ENCODE peak calls at places on chromosomes 5 and 9, in six cellular contexts. One of them, this sample, is unnamed.

GRCh38 chr9:138104251-138105122 is 226.9 kb downstream of the CACNA1B start:
- DNase-seq in neuronal stem cell: no peak
- DNase-seq in H1: no peak
- DNase-seq in IMR-90: no peak
- DNase-seq in H9: peak; percentile 24
- DNase-seq in mesenchymal stem cell: no peak
- DNase-seq in this sample: no peak

GRCh38 chr5:81785311-81785710 is 34.4 kb upstream of the SSBP2 start:
- DNase-seq in neuronal stem cell: no peak
- DNase-seq in H1: no peak
- DNase-seq in IMR-90: no peak
- DNase-seq in H9: no peak
- DNase-seq in mesenchymal stem cell: no peak
- DNase-seq in this sample: no peak

GRCh38 chr5:177301503-177302165 is 1.9 kb downstream of the RAB24 start:
- DNase-seq in neuronal stem cell: no peak
- DNase-seq in H1: no peak
- DNase-seq in IMR-90: no peak
- DNase-seq in H9: no peak
- DNase-seq in mesenchymal stem cell: no peak
- DNase-seq in this sample: peak; percentile 55

GRCh38 chr5:35089688-35090314 is 42.1 kb upstream of the AGXT2 start:
- DNase-seq in neuronal stem cell: peak; percentile 51
- DNase-seq in H1: peak; percentile 84
- DNase-seq in IMR-90: peak; percentile 72
- DNase-seq in H9: peak; percentile 73
- DNase-seq in mesenchymal stem cell: peak; percentile 62
- DNase-seq in this sample: peak; percentile 79

GRCh38 chr5:179137001-179137642 is 76.9 kb downstream of the ZNF354C start:
- DNase-seq in neuronal stem cell: no peak
- DNase-seq in H1: no peak
- DNase-seq in IMR-90: no peak
- DNase-seq in H9: no peak
- DNase-seq in mesenchymal stem cell: no peak
- DNase-seq in this sample: no peak

GRCh38 chr5:142082182-142082781 is 26.3 kb upstream of the NDFIP1 start:
- DNase-seq in neuronal stem cell: no peak
- DNase-seq in H1: no peak
- DNase-seq in IMR-90: no peak
- DNase-seq in H9: no peak
- DNase-seq in mesenchymal stem cell: no peak
- DNase-seq in this sample: no peak

GRCh38 chr9:15430920-15431844 is 8.5 kb downstream of the SNAPC3 start:
- DNase-seq in neuronal stem cell: no peak
- DNase-seq in H1: no peak
- DNase-seq in IMR-90: no peak
- DNase-seq in H9: no peak
- DNase-seq in mesenchymal stem cell: peak; percentile 13
- DNase-seq in this sample: peak; percentile 28

GRCh38 chr9:106287108-106287631 is 575.8 kb upstream of the ZNF462 start:
- DNase-seq in neuronal stem cell: no peak
- DNase-seq in H1: no peak
- DNase-seq in IMR-90: no peak
- DNase-seq in H9: no peak
- DNase-seq in mesenchymal stem cell: no peak
- DNase-seq in this sample: no peak

GRCh38 chr5:157739388-157740045 is 4.0 kb upstream of the LSM11 start:
- DNase-seq in neuronal stem cell: no peak
- DNase-seq in H1: no peak
- DNase-seq in IMR-90: no peak
- DNase-seq in H9: no peak
- DNase-seq in mesenchymal stem cell: no peak
- DNase-seq in this sample: no peak

GRCh38 chr9:116686693-116687073 is 422 bp upstream of the TRIM32 start:
- DNase-seq in neuronal stem cell: no peak
- DNase-seq in H1: no peak
- DNase-seq in IMR-90: peak; percentile 33
- DNase-seq in H9: peak; percentile 44
- DNase-seq in mesenchymal stem cell: no peak
- DNase-seq in this sample: no peak

GRCh38 chr5:103469288-103470065 is 93.1 kb downstream of the NUDT12 start:
- DNase-seq in neuronal stem cell: no peak
- DNase-seq in H1: no peak
- DNase-seq in IMR-90: peak; percentile 47
- DNase-seq in H9: no peak
- DNase-seq in mesenchymal stem cell: peak; percentile 25
- DNase-seq in this sample: no peak

GRCh38 chr5:127887282-127887681 is 184.1 kb downstream of the CCDC192 start:
- DNase-seq in neuronal stem cell: no peak
- DNase-seq in H1: no peak
- DNase-seq in IMR-90: no peak
- DNase-seq in H9: no peak
- DNase-seq in mesenchymal stem cell: no peak
- DNase-seq in this sample: no peak

GRCh38 chr9:89579741-89580395 is 24.9 kb upstream of the GADD45G start:
- DNase-seq in neuronal stem cell: no peak
- DNase-seq in H1: no peak
- DNase-seq in IMR-90: no peak
- DNase-seq in H9: no peak
- DNase-seq in mesenchymal stem cell: no peak
- DNase-seq in this sample: no peak

GRCh38 chr9:110142868-110143866 is 64.8 kb downstream of the C9orf152 start:
- DNase-seq in neuronal stem cell: no peak
- DNase-seq in H1: no peak
- DNase-seq in IMR-90: no peak
- DNase-seq in H9: peak; percentile 45
- DNase-seq in mesenchymal stem cell: peak; percentile 45
- DNase-seq in this sample: no peak

GRCh38 chr5:168114444-168115017 is 176.9 kb upstream of the WWC1 start:
- DNase-seq in neuronal stem cell: no peak
- DNase-seq in H1: peak; percentile 92
- DNase-seq in IMR-90: peak; percentile 14
- DNase-seq in H9: peak; percentile 84
- DNase-seq in mesenchymal stem cell: peak; percentile 40
- DNase-seq in this sample: peak; percentile 84

GRCh38 chr5:75156585-75156984 is 80.1 kb downstream of the ANKRD31 start:
- DNase-seq in neuronal stem cell: no peak
- DNase-seq in H1: no peak
- DNase-seq in IMR-90: no peak
- DNase-seq in H9: no peak
- DNase-seq in mesenchymal stem cell: peak; percentile 6
- DNase-seq in this sample: peak; percentile 66

GRCh38 chr5:142529626-142530278 is 156.1 kb downstream of the FGF1 start:
- DNase-seq in neuronal stem cell: no peak
- DNase-seq in H1: no peak
- DNase-seq in IMR-90: peak; percentile 82
- DNase-seq in H9: no peak
- DNase-seq in mesenchymal stem cell: no peak
- DNase-seq in this sample: no peak

GRCh38 chr5:90940227-90940995 is 381.8 kb downstream of the ADGRV1 start:
- DNase-seq in neuronal stem cell: peak; percentile 50
- DNase-seq in H1: peak; percentile 53
- DNase-seq in IMR-90: peak; percentile 60
- DNase-seq in H9: peak; percentile 61
- DNase-seq in mesenchymal stem cell: peak; percentile 35
- DNase-seq in this sample: peak; percentile 87

GRCh38 chr5:103117471-103117991 is 2.4 kb downstream of the GIN1 start:
- DNase-seq in neuronal stem cell: no peak
- DNase-seq in H1: no peak
- DNase-seq in IMR-90: no peak
- DNase-seq in H9: no peak
- DNase-seq in mesenchymal stem cell: no peak
- DNase-seq in this sample: no peak

GRCh38 chr9:87375397-87376073 is 122.1 kb upstream of the DAPK1 start:
- DNase-seq in neuronal stem cell: no peak
- DNase-seq in H1: no peak
- DNase-seq in IMR-90: no peak
- DNase-seq in H9: no peak
- DNase-seq in mesenchymal stem cell: no peak
- DNase-seq in this sample: no peak

DNA sequence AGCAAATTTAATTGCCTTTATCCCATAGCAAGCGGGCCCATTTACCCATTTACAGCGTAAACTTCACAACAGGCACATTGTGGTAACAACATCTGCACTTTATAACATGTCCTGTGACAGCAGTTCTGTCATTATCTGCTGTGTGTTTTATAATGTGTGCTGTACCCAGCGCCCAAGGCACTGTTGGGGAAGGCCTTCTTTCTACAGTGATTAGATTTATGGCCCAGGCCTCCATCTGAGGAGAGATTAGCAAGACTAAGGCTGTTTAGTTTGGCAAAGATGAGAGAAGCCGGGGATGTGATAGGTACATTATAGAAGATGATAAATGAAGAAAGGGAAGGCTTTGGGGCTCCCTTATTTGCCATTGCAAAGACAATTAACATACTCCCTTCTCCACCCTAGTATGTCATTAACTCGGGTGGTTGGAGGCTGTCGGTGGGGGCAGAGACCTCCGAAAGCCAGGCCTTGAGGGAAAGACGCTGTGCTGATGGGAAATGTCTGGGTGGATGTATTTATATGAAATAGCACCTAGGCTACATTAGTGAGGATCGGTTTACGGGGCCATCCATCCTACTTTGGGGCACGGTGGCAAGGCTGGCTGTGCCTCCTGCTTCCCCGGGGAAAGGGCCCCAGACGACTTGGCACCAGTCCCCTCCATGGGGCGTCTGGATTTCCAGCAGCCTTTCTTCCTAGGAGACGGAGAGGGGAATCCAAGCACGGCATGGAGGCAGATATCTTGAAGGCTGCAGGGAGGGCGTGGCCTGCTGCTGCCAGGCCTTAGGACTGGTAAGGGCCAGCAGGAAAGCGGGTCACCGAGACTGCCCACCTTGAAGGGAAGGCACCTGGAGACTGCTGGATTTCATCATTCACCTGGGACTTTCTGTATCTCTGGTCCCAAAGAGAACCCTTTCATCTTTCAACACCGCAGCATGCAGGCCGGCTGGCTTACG is 64.3 kb upstream of the PTCH1 start:
- DNase-seq in neuronal stem cell: no peak
- DNase-seq in H1: no peak
- DNase-seq in IMR-90: no peak
- DNase-seq in H9: no peak
- DNase-seq in mesenchymal stem cell: peak; percentile 9
- DNase-seq in this sample: no peak
- H3K4me2 ChIP-seq in neuronal stem cell: no peak overlapping the region
- H3K4me2 ChIP-seq in H1: peak overlapping the region; percentile 48
- H3K4me2 ChIP-seq in IMR-90: no peak overlapping the region
- H3K4me2 ChIP-seq in H9: no peak overlapping the region
- H3K4me2 ChIP-seq in mesenchymal stem cell: no peak overlapping the region
- H3K4me2 ChIP-seq in this sample: no peak overlapping the region

DNA sequence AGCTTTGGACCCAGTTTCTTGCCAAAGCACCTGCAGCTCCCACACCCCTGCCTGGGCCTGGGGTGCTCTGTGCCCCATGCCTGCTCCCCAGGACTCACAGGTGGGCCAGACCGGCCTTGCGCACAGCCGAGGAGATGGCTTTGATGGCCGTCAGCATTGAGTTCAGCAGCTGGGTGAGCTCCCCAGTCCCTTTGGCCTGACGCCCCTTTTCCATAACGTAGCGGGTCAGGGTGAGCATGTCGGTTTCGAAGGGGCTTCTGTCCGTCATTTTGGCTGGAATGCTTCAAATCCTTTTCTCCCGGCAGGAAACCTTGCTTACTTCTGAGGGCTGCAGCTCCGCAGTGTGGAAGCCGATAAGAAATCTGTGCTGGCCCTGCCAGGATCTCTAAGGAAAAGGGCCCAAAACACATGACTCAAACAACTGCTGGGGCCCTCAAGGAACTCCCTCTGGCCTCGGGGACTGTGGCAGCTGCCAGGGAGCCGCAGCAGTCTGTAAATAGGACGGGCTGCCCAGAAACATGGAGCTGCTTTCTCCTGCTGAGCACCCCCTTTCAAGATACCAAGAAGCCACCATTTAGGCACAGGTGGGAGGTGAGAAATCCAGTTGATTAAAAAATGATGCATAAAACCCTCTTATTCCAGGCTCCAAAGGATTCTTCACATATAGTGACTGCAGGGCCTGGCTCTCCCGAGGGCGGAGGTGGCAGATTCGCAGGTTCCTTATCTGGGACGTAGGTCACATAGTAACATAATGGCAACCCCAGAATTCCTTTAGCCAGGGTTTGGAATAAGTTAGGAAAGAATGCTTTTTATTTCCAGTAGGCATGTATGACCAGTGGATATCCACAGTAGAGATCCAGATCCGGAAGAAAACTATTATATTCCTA is at the start of gene FBP2:
- DNase-seq in neuronal stem cell: no peak
- DNase-seq in H1: no peak
- DNase-seq in IMR-90: no peak
- DNase-seq in H9: no peak
- DNase-seq in mesenchymal stem cell: no peak
- DNase-seq in this sample: no peak
- H2BK15ac ChIP-seq in neuronal stem cell: no peak within 1 kb of the TSS
- H2BK15ac ChIP-seq in H1: no peak within 1 kb of the TSS
- H2BK15ac ChIP-seq in IMR-90: no peak within 1 kb of the TSS
- H2BK15ac ChIP-seq in H9: no peak within 1 kb of the TSS
- H2BK15ac ChIP-seq in mesenchymal stem cell: no peak within 1 kb of the TSS
- H2BK15ac ChIP-seq in this sample: no peak within 1 kb of the TSS

DNA sequence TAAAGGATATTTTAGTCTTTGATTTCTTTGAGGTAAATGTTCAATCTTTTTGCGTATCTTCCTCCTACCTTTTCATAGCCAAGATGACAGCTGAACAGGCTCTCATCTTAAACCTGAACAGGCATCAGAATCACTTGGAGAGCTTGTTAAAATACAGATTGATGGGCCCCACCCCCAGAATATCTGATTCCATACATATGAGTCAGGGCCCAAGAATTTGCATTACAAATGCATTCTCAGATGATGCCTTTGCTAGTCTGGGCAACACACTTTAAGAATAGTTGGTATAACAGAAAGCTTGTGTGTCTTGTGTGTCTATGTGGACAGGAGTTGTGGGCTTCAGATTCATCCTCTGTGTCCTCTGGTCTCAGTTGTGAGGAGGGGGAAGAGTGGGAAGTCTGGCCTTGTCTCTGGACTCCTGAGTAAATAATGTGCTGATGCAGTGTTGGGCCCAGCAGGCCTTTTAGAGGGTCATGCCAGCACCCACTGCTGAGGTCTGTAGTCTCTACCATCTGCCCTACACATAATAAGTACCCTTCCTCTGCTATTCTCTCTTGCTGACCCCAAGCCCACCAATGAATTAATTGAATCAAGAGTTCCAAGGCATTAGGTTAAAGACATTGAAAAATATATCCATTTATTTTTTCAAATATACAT is 43.1 kb downstream of the PTCD2 start:
- DNase-seq in neuronal stem cell: no peak
- DNase-seq in H1: no peak
- DNase-seq in IMR-90: peak; percentile 87
- DNase-seq in H9: peak; percentile 47
- DNase-seq in mesenchymal stem cell: peak; percentile 64
- DNase-seq in this sample: peak; percentile 90
- H3K4me2 ChIP-seq in neuronal stem cell: no peak overlapping the region
- H3K4me2 ChIP-seq in H1: peak overlapping the region; percentile 22
- H3K4me2 ChIP-seq in IMR-90: peak overlapping the region; percentile 70
- H3K4me2 ChIP-seq in H9: peak overlapping the region; percentile 21
- H3K4me2 ChIP-seq in mesenchymal stem cell: no peak overlapping the region
- H3K4me2 ChIP-seq in this sample: no peak overlapping the region

DNA sequence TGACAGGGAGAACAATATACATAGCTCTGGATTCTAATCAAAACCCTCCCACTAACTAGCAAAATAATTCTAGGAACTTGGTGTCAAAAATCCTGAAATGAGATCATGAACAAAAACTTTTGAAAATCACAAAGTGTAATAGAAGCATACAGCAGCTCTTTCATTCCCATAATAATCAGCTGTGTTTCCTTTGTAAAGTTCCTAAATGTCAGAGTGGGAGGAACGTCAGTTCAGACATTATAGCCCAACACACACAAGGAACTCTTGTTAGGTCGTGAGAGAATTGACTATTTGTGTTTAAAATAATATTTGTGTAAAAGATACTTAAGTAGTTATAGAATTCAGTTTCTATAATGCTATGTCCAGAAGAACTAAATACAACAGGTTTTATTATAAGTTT is 312.8 kb downstream of the SEMA5A start:
- DNase-seq in neuronal stem cell: no peak
- DNase-seq in H1: no peak
- DNase-seq in IMR-90: no peak
- DNase-seq in H9: no peak
- DNase-seq in mesenchymal stem cell: no peak
- DNase-seq in this sample: no peak
- H2BK15ac ChIP-seq in neuronal stem cell: no peak overlapping the region
- H2BK15ac ChIP-seq in H1: no peak overlapping the region
- H2BK15ac ChIP-seq in IMR-90: no peak overlapping the region
- H2BK15ac ChIP-seq in H9: no peak overlapping the region
- H2BK15ac ChIP-seq in mesenchymal stem cell: no peak overlapping the region
- H2BK15ac ChIP-seq in this sample: no peak overlapping the region